ENCODE peak calls at places on chromosomes 12 and 14, in five cellular contexts. One of them, this sample, is unnamed.

GRCh38 chr12:123049398-123050250 is 69.1 kb downstream of the ARL6IP4 start:
- DNase-seq in type B pancreatic cell: no peak
- DNase-seq in kidney: no peak
- DNase-seq in amygdala: no peak
- DNase-seq in stimulated activated CD4-positive, alpha-beta T cell treated with anti-CD3 and anti-CD28 coated beads, Interleukin-4, amount 100 ng/mL, for 48 hours: no peak
- DNase-seq in this sample: peak

GRCh38 chr12:42985506-42985905 is 396.0 kb upstream of the PRICKLE1 start:
- DNase-seq in type B pancreatic cell: no peak
- DNase-seq in kidney: no peak
- DNase-seq in amygdala: no peak
- DNase-seq in stimulated activated CD4-positive, alpha-beta T cell treated with anti-CD3 and anti-CD28 coated beads, Interleukin-4, amount 100 ng/mL, for 48 hours: no peak
- DNase-seq in this sample: no peak

GRCh38 chr12:65699251-65699650 is 125.0 kb upstream of the HMGA2 start:
- DNase-seq in type B pancreatic cell: no peak
- DNase-seq in kidney: no peak
- DNase-seq in amygdala: no peak
- DNase-seq in stimulated activated CD4-positive, alpha-beta T cell treated with anti-CD3 and anti-CD28 coated beads, Interleukin-4, amount 100 ng/mL, for 48 hours: no peak
- DNase-seq in this sample: no peak

GRCh38 chr12:53761306-53761705 is 9.5 kb upstream of the CISTR start:
- DNase-seq in type B pancreatic cell: no peak
- DNase-seq in kidney: no peak
- DNase-seq in amygdala: no peak
- DNase-seq in stimulated activated CD4-positive, alpha-beta T cell treated with anti-CD3 and anti-CD28 coated beads, Interleukin-4, amount 100 ng/mL, for 48 hours: no peak
- DNase-seq in this sample: no peak

GRCh38 chr14:97380539-97380941 is 583.4 kb downstream of the VRK1 start:
- DNase-seq in type B pancreatic cell: no peak
- DNase-seq in kidney: no peak
- DNase-seq in amygdala: no peak
- DNase-seq in stimulated activated CD4-positive, alpha-beta T cell treated with anti-CD3 and anti-CD28 coated beads, Interleukin-4, amount 100 ng/mL, for 48 hours: peak
- DNase-seq in this sample: no peak

GRCh38 chr14:45786266-45786665 is 533.3 kb upstream of the MIS18BP1 start:
- DNase-seq in type B pancreatic cell: no peak
- DNase-seq in kidney: no peak
- DNase-seq in amygdala: no peak
- DNase-seq in stimulated activated CD4-positive, alpha-beta T cell treated with anti-CD3 and anti-CD28 coated beads, Interleukin-4, amount 100 ng/mL, for 48 hours: no peak
- DNase-seq in this sample: no peak

GRCh38 chr12:4174417-4174816 is 99.1 kb upstream of the CCND2 start:
- DNase-seq in type B pancreatic cell: no peak
- DNase-seq in kidney: no peak
- DNase-seq in amygdala: no peak
- DNase-seq in stimulated activated CD4-positive, alpha-beta T cell treated with anti-CD3 and anti-CD28 coated beads, Interleukin-4, amount 100 ng/mL, for 48 hours: no peak
- DNase-seq in this sample: no peak

GRCh38 chr12:21551811-21552469 is 25.8 kb downstream of the SPX start:
- DNase-seq in type B pancreatic cell: no peak
- DNase-seq in kidney: no peak
- DNase-seq in amygdala: no peak
- DNase-seq in stimulated activated CD4-positive, alpha-beta T cell treated with anti-CD3 and anti-CD28 coated beads, Interleukin-4, amount 100 ng/mL, for 48 hours: no peak
- DNase-seq in this sample: peak

GRCh38 chr12:2691001-2691339 is 103.8 kb upstream of the FKBP4 start:
- DNase-seq in type B pancreatic cell: peak
- DNase-seq in kidney: peak
- DNase-seq in amygdala: no peak
- DNase-seq in stimulated activated CD4-positive, alpha-beta T cell treated with anti-CD3 and anti-CD28 coated beads, Interleukin-4, amount 100 ng/mL, for 48 hours: peak
- DNase-seq in this sample: no peak

GRCh38 chr12:94098466-94098865 is 49.9 kb upstream of the PLXNC1 start:
- DNase-seq in type B pancreatic cell: no peak
- DNase-seq in kidney: no peak
- DNase-seq in amygdala: no peak
- DNase-seq in stimulated activated CD4-positive, alpha-beta T cell treated with anti-CD3 and anti-CD28 coated beads, Interleukin-4, amount 100 ng/mL, for 48 hours: no peak
- DNase-seq in this sample: no peak

GRCh38 chr12:71371132-71371531 is 68.5 kb upstream of the LGR5 start:
- DNase-seq in type B pancreatic cell: no peak
- DNase-seq in kidney: no peak
- DNase-seq in amygdala: no peak
- DNase-seq in stimulated activated CD4-positive, alpha-beta T cell treated with anti-CD3 and anti-CD28 coated beads, Interleukin-4, amount 100 ng/mL, for 48 hours: no peak
- DNase-seq in this sample: no peak

GRCh38 chr12:115710104-115710564 is 567.4 kb downstream of the MED13L start:
- DNase-seq in type B pancreatic cell: no peak
- DNase-seq in kidney: no peak
- DNase-seq in amygdala: no peak
- DNase-seq in stimulated activated CD4-positive, alpha-beta T cell treated with anti-CD3 and anti-CD28 coated beads, Interleukin-4, amount 100 ng/mL, for 48 hours: no peak
- DNase-seq in this sample: no peak

GRCh38 chr12:113873741-113874140 is 92.4 kb downstream of the RBM19 start:
- DNase-seq in type B pancreatic cell: no peak
- DNase-seq in kidney: no peak
- DNase-seq in amygdala: no peak
- DNase-seq in stimulated activated CD4-positive, alpha-beta T cell treated with anti-CD3 and anti-CD28 coated beads, Interleukin-4, amount 100 ng/mL, for 48 hours: no peak
- DNase-seq in this sample: no peak

GRCh38 chr12:110844131-110844530 is 2.7 kb upstream of the CCDC63 start:
- DNase-seq in type B pancreatic cell: no peak
- DNase-seq in kidney: no peak
- DNase-seq in amygdala: no peak
- DNase-seq in stimulated activated CD4-positive, alpha-beta T cell treated with anti-CD3 and anti-CD28 coated beads, Interleukin-4, amount 100 ng/mL, for 48 hours: no peak
- DNase-seq in this sample: no peak

GRCh38 chr14:53542692-53543091 is 389.6 kb upstream of the DDHD1 start:
- DNase-seq in type B pancreatic cell: no peak
- DNase-seq in kidney: no peak
- DNase-seq in amygdala: no peak
- DNase-seq in stimulated activated CD4-positive, alpha-beta T cell treated with anti-CD3 and anti-CD28 coated beads, Interleukin-4, amount 100 ng/mL, for 48 hours: no peak
- DNase-seq in this sample: no peak

GRCh38 chr12:19892186-19892585 is 452.9 kb downstream of the AEBP2 start:
- DNase-seq in type B pancreatic cell: no peak
- DNase-seq in kidney: no peak
- DNase-seq in amygdala: no peak
- DNase-seq in stimulated activated CD4-positive, alpha-beta T cell treated with anti-CD3 and anti-CD28 coated beads, Interleukin-4, amount 100 ng/mL, for 48 hours: no peak
- DNase-seq in this sample: no peak

GRCh38 chr14:74531467-74531866 is 37.9 kb downstream of the ISCA2 start:
- DNase-seq in type B pancreatic cell: no peak
- DNase-seq in kidney: no peak
- DNase-seq in amygdala: no peak
- DNase-seq in stimulated activated CD4-positive, alpha-beta T cell treated with anti-CD3 and anti-CD28 coated beads, Interleukin-4, amount 100 ng/mL, for 48 hours: no peak
- DNase-seq in this sample: no peak

GRCh38 chr14:69151458-69152180 is 1.3 kb downstream of the DCAF5 start:
- DNase-seq in type B pancreatic cell: peak
- DNase-seq in kidney: peak
- DNase-seq in amygdala: peak
- DNase-seq in stimulated activated CD4-positive, alpha-beta T cell treated with anti-CD3 and anti-CD28 coated beads, Interleukin-4, amount 100 ng/mL, for 48 hours: peak
- DNase-seq in this sample: peak

GRCh38 chr14:59303216-59303615 is 114.7 kb downstream of the DAAM1 start:
- DNase-seq in type B pancreatic cell: no peak
- DNase-seq in kidney: no peak
- DNase-seq in amygdala: no peak
- DNase-seq in stimulated activated CD4-positive, alpha-beta T cell treated with anti-CD3 and anti-CD28 coated beads, Interleukin-4, amount 100 ng/mL, for 48 hours: no peak
- DNase-seq in this sample: no peak

GRCh38 chr12:80692114-80692513 is 15.3 kb upstream of the MYF6 start:
- DNase-seq in type B pancreatic cell: no peak
- DNase-seq in kidney: no peak
- DNase-seq in amygdala: no peak
- DNase-seq in stimulated activated CD4-positive, alpha-beta T cell treated with anti-CD3 and anti-CD28 coated beads, Interleukin-4, amount 100 ng/mL, for 48 hours: no peak
- DNase-seq in this sample: no peak

GRCh38 chr14:74737753-74738325 is 24.9 kb downstream of the FCF1 start:
- DNase-seq in type B pancreatic cell: no peak
- DNase-seq in kidney: no peak
- DNase-seq in amygdala: no peak
- DNase-seq in stimulated activated CD4-positive, alpha-beta T cell treated with anti-CD3 and anti-CD28 coated beads, Interleukin-4, amount 100 ng/mL, for 48 hours: no peak
- DNase-seq in this sample: no peak

GRCh38 chr14:74262076-74262475 is 22.8 kb downstream of the VSX2 start:
- DNase-seq in type B pancreatic cell: no peak
- DNase-seq in kidney: no peak
- DNase-seq in amygdala: no peak
- DNase-seq in stimulated activated CD4-positive, alpha-beta T cell treated with anti-CD3 and anti-CD28 coated beads, Interleukin-4, amount 100 ng/mL, for 48 hours: no peak
- DNase-seq in this sample: no peak

GRCh38 chr14:50230601-50231474 is 540 bp downstream of the SOS2 start:
- DNase-seq in type B pancreatic cell: no peak
- DNase-seq in kidney: peak
- DNase-seq in amygdala: peak
- DNase-seq in stimulated activated CD4-positive, alpha-beta T cell treated with anti-CD3 and anti-CD28 coated beads, Interleukin-4, amount 100 ng/mL, for 48 hours: peak
- DNase-seq in this sample: peak

GRCh38 chr14:50311337-50311973 is 574 bp downstream of the L2HGDH start:
- DNase-seq in type B pancreatic cell: no peak
- DNase-seq in kidney: no peak
- DNase-seq in amygdala: no peak
- DNase-seq in stimulated activated CD4-positive, alpha-beta T cell treated with anti-CD3 and anti-CD28 coated beads, Interleukin-4, amount 100 ng/mL, for 48 hours: no peak
- DNase-seq in this sample: no peak

GRCh38 chr12:131850856-131851559 is 22.8 kb downstream of the MMP17 start:
- DNase-seq in type B pancreatic cell: no peak
- DNase-seq in kidney: no peak
- DNase-seq in amygdala: no peak
- DNase-seq in stimulated activated CD4-positive, alpha-beta T cell treated with anti-CD3 and anti-CD28 coated beads, Interleukin-4, amount 100 ng/mL, for 48 hours: no peak
- DNase-seq in this sample: peak

GRCh38 chr14:69859591-69859990 is 19.6 kb upstream of the SMOC1 start:
- DNase-seq in type B pancreatic cell: no peak
- DNase-seq in kidney: no peak
- DNase-seq in amygdala: no peak
- DNase-seq in stimulated activated CD4-positive, alpha-beta T cell treated with anti-CD3 and anti-CD28 coated beads, Interleukin-4, amount 100 ng/mL, for 48 hours: no peak
- DNase-seq in this sample: no peak

GRCh38 chr12:117316336-117316735 is 45.1 kb downstream of the NOS1 start:
- DNase-seq in type B pancreatic cell: no peak
- DNase-seq in kidney: no peak
- DNase-seq in amygdala: no peak
- DNase-seq in stimulated activated CD4-positive, alpha-beta T cell treated with anti-CD3 and anti-CD28 coated beads, Interleukin-4, amount 100 ng/mL, for 48 hours: no peak
- DNase-seq in this sample: no peak

GRCh38 chr12:16669756-16670155 is 63.8 kb upstream of the LMO3 start:
- DNase-seq in type B pancreatic cell: no peak
- DNase-seq in kidney: no peak
- DNase-seq in amygdala: no peak
- DNase-seq in stimulated activated CD4-positive, alpha-beta T cell treated with anti-CD3 and anti-CD28 coated beads, Interleukin-4, amount 100 ng/mL, for 48 hours: no peak
- DNase-seq in this sample: no peak

GRCh38 chr12:66693901-66694513 is 15.1 kb upstream of the GRIP1 start:
- DNase-seq in type B pancreatic cell: no peak
- DNase-seq in kidney: no peak
- DNase-seq in amygdala: no peak
- DNase-seq in stimulated activated CD4-positive, alpha-beta T cell treated with anti-CD3 and anti-CD28 coated beads, Interleukin-4, amount 100 ng/mL, for 48 hours: no peak
- DNase-seq in this sample: peak

GRCh38 chr14:24053548-24054323 is 1.9 kb downstream of the CARMIL3 start:
- DNase-seq in type B pancreatic cell: no peak
- DNase-seq in kidney: peak
- DNase-seq in amygdala: no peak
- DNase-seq in stimulated activated CD4-positive, alpha-beta T cell treated with anti-CD3 and anti-CD28 coated beads, Interleukin-4, amount 100 ng/mL, for 48 hours: no peak
- DNase-seq in this sample: no peak

GRCh38 chr12:109098142-109098652 is 800 bp downstream of the UNG start:
- DNase-seq in type B pancreatic cell: no peak
- DNase-seq in kidney: peak
- DNase-seq in amygdala: no peak
- DNase-seq in stimulated activated CD4-positive, alpha-beta T cell treated with anti-CD3 and anti-CD28 coated beads, Interleukin-4, amount 100 ng/mL, for 48 hours: no peak
- DNase-seq in this sample: no peak

GRCh38 chr12:130425698-130426245 is 88.1 kb downstream of the PIWIL1 start:
- DNase-seq in type B pancreatic cell: peak
- DNase-seq in kidney: no peak
- DNase-seq in amygdala: no peak
- DNase-seq in stimulated activated CD4-positive, alpha-beta T cell treated with anti-CD3 and anti-CD28 coated beads, Interleukin-4, amount 100 ng/mL, for 48 hours: no peak
- DNase-seq in this sample: no peak

GRCh38 chr12:128729628-128730121 is 94.1 kb downstream of the SLC15A4 start:
- DNase-seq in type B pancreatic cell: no peak
- DNase-seq in kidney: no peak
- DNase-seq in amygdala: no peak
- DNase-seq in stimulated activated CD4-positive, alpha-beta T cell treated with anti-CD3 and anti-CD28 coated beads, Interleukin-4, amount 100 ng/mL, for 48 hours: no peak
- DNase-seq in this sample: no peak